ENCODE peak calls at places on chromosomes 2 and 18, in nine cellular contexts. C, I, T, K, J, V, M, X and R are unnamed samples.

GRCh38 chr2:121359937-121360565 is 75.0 kb upstream of the TFCP2L1 start:
- DNase-seq in X (no peak), V (no peak), I (no peak), M (no peak), K (no peak), C (peak; percentile 35), J (no peak), T (no peak), R (no peak)

GRCh38 chr2:148132400-148132799 is 111.5 kb downstream of the MBD5 start:
- DNase-seq in K (no peak), T (no peak), C (no peak), X (no peak), I (no peak), J (peak; percentile 41), V (no peak), M (no peak), R (no peak)

GRCh38 chr2:118345465-118345864 is 257.2 kb downstream of the INSIG2 start:
- DNase-seq in K (no peak), M (no peak), I (no peak), V (no peak), C (no peak), T (no peak), X (no peak), J (no peak), R (no peak)

GRCh38 chr18:77032121-77032758 is 100.3 kb downstream of the MBP start:
- DNase-seq in M (no peak), I (no peak), V (no peak), X (no peak), T (no peak), K (no peak), J (no peak), C (no peak), R (no peak)

GRCh38 chr2:26346454-26347053 is at the start of gene ADGRF3:
- DNase-seq in I (peak; percentile 72), C (peak; percentile 43), V (peak; percentile 27), J (peak; percentile 39), M (peak; percentile 23), K (peak; percentile 81), X (peak; percentile 83), T (peak; percentile 58), R (peak; percentile 50)

GRCh38 chr2:239322414-239323086 is 78.3 kb downstream of the HDAC4 start:
- DNase-seq in V (peak; percentile 63), X (no peak), T (no peak), J (peak; percentile 80), M (no peak), C (no peak), K (peak; percentile 62), I (no peak), R (no peak)

GRCh38 chr2:165847001-165847400 is 53.0 kb upstream of the GALNT3 start:
- DNase-seq in K (no peak), C (no peak), T (no peak), J (no peak), V (no peak), M (no peak), I (no peak), X (no peak), R (no peak)

GRCh38 chr18:77948571-77948970 is 698.9 kb downstream of the GALR1 start:
- DNase-seq in M (no peak), C (no peak), T (no peak), I (no peak), X (no peak), J (no peak), K (no peak), V (no peak), R (no peak)

GRCh38 chr18:42328931-42329330 is 373.9 kb downstream of the PIK3C3 start:
- DNase-seq in I (no peak), J (no peak), M (no peak), K (no peak), T (no peak), V (no peak), X (no peak), C (no peak), R (no peak)

GRCh38 chr2:202034249-202035088 is 814 bp downstream of the FZD7 start:
- DNase-seq in X (peak; percentile 47), K (peak; percentile 59), C (peak; percentile 28), M (no peak), J (no peak), V (peak; percentile 12), I (no peak), T (no peak), R (peak; percentile 38)

GRCh38 chr18:57559311-57559710 is 27.2 kb downstream of the FECH start:
- DNase-seq in X (peak; percentile 64), V (no peak), I (no peak), M (no peak), J (no peak), T (no peak), K (no peak), C (peak; percentile 33), R (no peak)

GRCh38 chr2:201807452-201807980 is 1.2 kb downstream of the CDK15 start:
- DNase-seq in J (peak; percentile 76), C (peak; percentile 34), M (no peak), V (peak; percentile 43), T (no peak), I (no peak), K (no peak), X (peak; percentile 86), R (peak; percentile 26)

GRCh38 chr2:129849559-129850160 is 129.8 kb upstream of the RAB6C start:
- DNase-seq in I (no peak), T (no peak), K (no peak), C (no peak), X (peak; percentile 80), J (peak; percentile 72), V (peak; percentile 74), M (no peak), R (peak; percentile 94)

GRCh38 chr2:101781326-101781725 is 83.8 kb downstream of the MAP4K4 start:
- DNase-seq in V (no peak), T (no peak), M (no peak), C (no peak), K (no peak), X (no peak), J (no peak), I (no peak), R (no peak)

GRCh38 chr18:28690836-28691835 is 514.2 kb upstream of the CDH2 start:
- DNase-seq in V (no peak), I (no peak), M (no peak), T (no peak), C (no peak), K (no peak), J (no peak), X (no peak), R (no peak)

GRCh38 chr2:38315707-38316333 is 61.3 kb downstream of the ATL2 start:
- DNase-seq in K (peak; percentile 26), X (peak; percentile 45), I (no peak), V (peak; percentile 26), M (no peak), J (peak; percentile 50), T (no peak), C (no peak), R (peak; percentile 58)

GRCh38 chr2:220509921-220510320 is 882.5 kb downstream of the SLC4A3 start:
- DNase-seq in X (peak; percentile 41), T (no peak), V (no peak), J (no peak), M (no peak), I (no peak), C (no peak), K (no peak), R (peak; percentile 63)

GRCh38 chr2:132774189-132774588 is 104.2 kb upstream of the LYPD1 start:
- DNase-seq in M (no peak), X (no peak), K (no peak), T (no peak), C (no peak), V (no peak), J (no peak), I (no peak), R (no peak)

GRCh38 chr2:202193881-202194353 is 44.5 kb downstream of the SUMO1 start:
- DNase-seq in K (no peak), M (no peak), I (no peak), V (no peak), C (no peak), X (no peak), T (no peak), J (no peak), R (no peak)

GRCh38 chr2:84894131-84894586 is 11.3 kb upstream of the TMSB10 start:
- DNase-seq in V (no peak), I (no peak), K (peak; percentile 43), M (no peak), T (peak; percentile 33), J (no peak), C (no peak), X (peak; percentile 87), R (no peak)

GRCh38 chr2:41869542-41870256 is 178.1 kb upstream of the PKDCC start:
- DNase-seq in J (peak; percentile 80), K (peak; percentile 86), C (peak; percentile 79), T (peak; percentile 88), X (peak; percentile 53), V (peak; percentile 48), I (peak; percentile 63), M (peak; percentile 42), R (peak; percentile 63)

GRCh38 chr2:151459368-151459767 is 49.7 kb downstream of the RIF1 start:
- DNase-seq in V (no peak), M (no peak), X (no peak), T (no peak), I (no peak), C (no peak), K (no peak), J (no peak), R (no peak)

GRCh38 chr2:241339839-241340471 is 16.1 kb upstream of the FARP2 start:
- DNase-seq in V (no peak), T (no peak), I (no peak), J (no peak), C (no peak), M (no peak), X (no peak), K (no peak), R (no peak)

GRCh38 chr2:60957643-60958042 is 59.9 kb upstream of the PEX13 start:
- DNase-seq in J (no peak), C (no peak), I (no peak), X (peak; percentile 73), T (no peak), K (no peak), M (no peak), V (no peak), R (no peak)

GRCh38 chr2:113078350-113078839 is 10.6 kb downstream of the IL1F10 start:
- DNase-seq in V (no peak), K (no peak), I (no peak), M (no peak), J (no peak), C (no peak), X (no peak), T (no peak), R (no peak)

GRCh38 chr2:110125292-110125691 is 9.7 kb upstream of the MALL start:
- DNase-seq in C (no peak), K (no peak), M (no peak), T (no peak), J (no peak), X (no peak), I (no peak), V (no peak), R (no peak)

GRCh38 chr2:128422571-128422970 is 103.9 kb upstream of the HS6ST1 start:
- DNase-seq in J (peak; percentile 93), K (no peak), M (no peak), T (no peak), X (no peak), I (peak; percentile 23), V (no peak), C (no peak), R (no peak)

GRCh38 chr2:174965992-174966789 is 39.0 kb downstream of the CHN1 start:
- DNase-seq in V (peak; percentile 22), T (no peak), K (no peak), X (no peak), M (no peak), J (peak; percentile 4), C (no peak), I (no peak), R (no peak)

GRCh38 chr2:11996618-11997017 is 250.2 kb downstream of the LPIN1 start:
- DNase-seq in V (no peak), M (no peak), J (peak; percentile 45), K (no peak), T (no peak), X (no peak), C (no peak), I (no peak), R (no peak)

GRCh38 chr2:238114851-238115660 is 14.9 kb downstream of the ESPNL start:
- DNase-seq in C (peak; percentile 8), X (no peak), V (no peak), K (no peak), T (peak; percentile 12), M (no peak), I (peak; percentile 38), J (no peak), R (no peak)

GRCh38 chr2:95234286-95234785 is 27.0 kb downstream of the ZNF892 start:
- DNase-seq in X (no peak), J (no peak), K (no peak), T (no peak), I (no peak), C (no peak), M (no peak), V (no peak), R (no peak)